ENCODE peak calls at places on chromosomes 7 and 10, in four cellular contexts. One of them, this sample, is unnamed.

GRCh38 chr7:86657948-86658347 is 14.2 kb downstream of the GRM3 start:
- DNase-seq in CD8-positive, alpha-beta T cell: no peak
- DNase-seq in natural killer cell: no peak
- DNase-seq in endodermal cell: no peak
- DNase-seq in this sample: no peak

GRCh38 chr7:44801890-44802289 is 5.4 kb downstream of the PPIA start:
- DNase-seq in CD8-positive, alpha-beta T cell: no peak
- DNase-seq in natural killer cell: no peak
- DNase-seq in endodermal cell: no peak
- DNase-seq in this sample: no peak

GRCh38 chr7:30028749-30029635 is 780 bp downstream of the PLEKHA8 start:
- DNase-seq in CD8-positive, alpha-beta T cell: peak; percentile 23
- DNase-seq in natural killer cell: no peak
- DNase-seq in endodermal cell: peak; percentile 80
- DNase-seq in this sample: no peak

GRCh38 chr7:148142660-148143248 is 447.8 kb upstream of the C7orf33 start:
- DNase-seq in CD8-positive, alpha-beta T cell: no peak
- DNase-seq in natural killer cell: no peak
- DNase-seq in endodermal cell: peak; percentile 74
- DNase-seq in this sample: no peak

GRCh38 chr10:111725035-111725434 is 458.5 kb downstream of the GPAM start:
- DNase-seq in CD8-positive, alpha-beta T cell: no peak
- DNase-seq in natural killer cell: no peak
- DNase-seq in endodermal cell: no peak
- DNase-seq in this sample: no peak

GRCh38 chr7:27840314-27840713 is 100.4 kb downstream of the TAX1BP1 start:
- DNase-seq in CD8-positive, alpha-beta T cell: peak; percentile 19
- DNase-seq in natural killer cell: no peak
- DNase-seq in endodermal cell: no peak
- DNase-seq in this sample: no peak

GRCh38 chr7:29945259-29945809 is 44.3 kb downstream of the SCRN1 start:
- DNase-seq in CD8-positive, alpha-beta T cell: no peak
- DNase-seq in natural killer cell: no peak
- DNase-seq in endodermal cell: no peak
- DNase-seq in this sample: no peak

GRCh38 chr10:101062231-101063161 is 707 bp downstream of the KAZALD1 start:
- DNase-seq in CD8-positive, alpha-beta T cell: peak; percentile 56
- DNase-seq in natural killer cell: peak; percentile 56
- DNase-seq in endodermal cell: peak; percentile 93
- DNase-seq in this sample: no peak

GRCh38 chr10:98956576-98957260 is 278.9 kb downstream of the HPSE2 start:
- DNase-seq in CD8-positive, alpha-beta T cell: no peak
- DNase-seq in natural killer cell: no peak
- DNase-seq in endodermal cell: no peak
- DNase-seq in this sample: no peak

GRCh38 chr10:14325325-14325955 is 5.3 kb downstream of the FRMD4A start:
- DNase-seq in CD8-positive, alpha-beta T cell: peak; percentile 30
- DNase-seq in natural killer cell: no peak
- DNase-seq in endodermal cell: peak; percentile 90
- DNase-seq in this sample: no peak

GRCh38 chr10:63668081-63668480 is 146.9 kb downstream of the REEP3 start:
- DNase-seq in CD8-positive, alpha-beta T cell: no peak
- DNase-seq in natural killer cell: no peak
- DNase-seq in endodermal cell: no peak
- DNase-seq in this sample: no peak

GRCh38 chr10:27742195-27742925 is 3.3 kb downstream of the MKX start:
- DNase-seq in CD8-positive, alpha-beta T cell: peak; percentile 78
- DNase-seq in natural killer cell: peak; percentile 59
- DNase-seq in endodermal cell: peak; percentile 92
- DNase-seq in this sample: no peak

GRCh38 chr7:131338173-131338572 is 10.5 kb downstream of the MKLN1 start:
- DNase-seq in CD8-positive, alpha-beta T cell: no peak
- DNase-seq in natural killer cell: no peak
- DNase-seq in endodermal cell: no peak
- DNase-seq in this sample: no peak

GRCh38 chr10:3807221-3807927 is 22.4 kb upstream of the KLF6 start:
- DNase-seq in CD8-positive, alpha-beta T cell: no peak
- DNase-seq in natural killer cell: no peak
- DNase-seq in endodermal cell: no peak
- DNase-seq in this sample: no peak

GRCh38 chr10:16976803-16977202 is 152.8 kb downstream of the CUBN start:
- DNase-seq in CD8-positive, alpha-beta T cell: no peak
- DNase-seq in natural killer cell: no peak
- DNase-seq in endodermal cell: no peak
- DNase-seq in this sample: no peak

DNA sequence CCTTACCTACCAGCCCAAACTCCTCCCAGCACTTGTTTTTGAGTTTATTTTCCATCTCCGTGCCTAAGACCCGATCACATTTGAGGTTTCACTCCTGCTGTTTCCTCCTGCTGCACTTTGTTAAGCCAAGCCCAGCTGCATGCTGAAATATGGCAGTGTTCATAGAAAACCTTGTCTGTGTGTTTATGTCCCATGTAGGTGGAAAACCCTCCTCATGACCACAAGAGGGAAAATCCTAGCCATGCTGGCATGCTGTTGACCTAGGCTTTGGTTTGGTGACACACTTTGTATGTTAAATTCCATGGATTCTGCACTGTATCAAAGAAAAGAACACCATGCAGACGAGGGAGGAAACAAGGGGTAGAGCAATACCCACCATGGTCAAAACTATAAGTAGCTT is 154.4 kb downstream of the CUBN start:
- DNase-seq in CD8-positive, alpha-beta T cell: no peak
- DNase-seq in natural killer cell: no peak
- DNase-seq in endodermal cell: no peak
- DNase-seq in this sample: no peak
- TF ChIP-seq CTCF in CD8-positive, alpha-beta T cell: no peak
- TF ChIP-seq CTCF in natural killer cell: no peak
- TF ChIP-seq CTCF in endodermal cell: peak; percentile 18
- TF ChIP-seq CTCF in this sample: no peak

GRCh38 chr10:116740971-116741370 is 1.4 kb downstream of the HSPA12A start:
- DNase-seq in CD8-positive, alpha-beta T cell: no peak
- DNase-seq in natural killer cell: no peak
- DNase-seq in endodermal cell: no peak
- DNase-seq in this sample: no peak

GRCh38 chr10:116733566-116733965 is 8.8 kb downstream of the HSPA12A start:
- DNase-seq in CD8-positive, alpha-beta T cell: no peak
- DNase-seq in natural killer cell: no peak
- DNase-seq in endodermal cell: no peak
- DNase-seq in this sample: no peak

GRCh38 chr10:116741391-116742351 is 695 bp downstream of the HSPA12A start:
- DNase-seq in CD8-positive, alpha-beta T cell: no peak
- DNase-seq in natural killer cell: no peak
- DNase-seq in endodermal cell: peak; percentile 74
- DNase-seq in this sample: no peak

GRCh38 chr10:116738359-116738738 is 4.0 kb downstream of the HSPA12A start:
- DNase-seq in CD8-positive, alpha-beta T cell: no peak
- DNase-seq in natural killer cell: no peak
- DNase-seq in endodermal cell: no peak
- DNase-seq in this sample: no peak

GRCh38 chr10:116737582-116738358 is 4.6 kb downstream of the HSPA12A start:
- DNase-seq in CD8-positive, alpha-beta T cell: no peak
- DNase-seq in natural killer cell: no peak
- DNase-seq in endodermal cell: peak; percentile 80
- DNase-seq in this sample: no peak
- TF ChIP-seq CTCF in CD8-positive, alpha-beta T cell: no peak
- TF ChIP-seq CTCF in natural killer cell: no peak
- TF ChIP-seq CTCF in endodermal cell: peak; percentile 76
- TF ChIP-seq CTCF in this sample: no peak

GRCh38 chr7:48872548-48872947 is 51.8 kb upstream of the CDC14C start:
- DNase-seq in CD8-positive, alpha-beta T cell: no peak
- DNase-seq in natural killer cell: no peak
- DNase-seq in endodermal cell: no peak
- DNase-seq in this sample: no peak

GRCh38 chr7:48875300-48875916 is 48.9 kb upstream of the CDC14C start:
- DNase-seq in CD8-positive, alpha-beta T cell: no peak
- DNase-seq in natural killer cell: no peak
- DNase-seq in endodermal cell: peak; percentile 83
- DNase-seq in this sample: no peak

DNA sequence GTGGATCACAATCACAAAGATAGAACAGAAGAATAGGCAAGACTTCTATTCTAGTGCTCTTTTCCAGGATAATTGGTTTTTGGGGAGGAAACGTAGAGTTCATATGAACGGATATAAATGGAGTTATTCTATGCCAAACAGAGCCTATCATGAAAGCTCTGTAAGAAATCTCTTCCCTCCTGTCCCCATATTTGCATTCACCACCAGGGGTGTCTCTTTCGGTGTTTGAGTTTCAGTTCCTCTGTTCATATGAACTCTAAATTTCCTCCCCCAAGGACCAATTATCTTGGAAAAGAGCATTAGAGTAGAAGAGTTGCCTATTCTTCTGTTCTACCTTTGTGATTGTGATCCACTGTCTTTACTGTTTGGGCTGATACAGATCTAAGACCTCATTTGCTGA is 48.3 kb upstream of the CDC14C start:
- DNase-seq in CD8-positive, alpha-beta T cell: no peak
- DNase-seq in natural killer cell: no peak
- DNase-seq in endodermal cell: no peak
- DNase-seq in this sample: no peak
- TF ChIP-seq CTCF in CD8-positive, alpha-beta T cell: no peak
- TF ChIP-seq CTCF in natural killer cell: no peak
- TF ChIP-seq CTCF in endodermal cell: peak; percentile 53
- TF ChIP-seq CTCF in this sample: no peak

DNA sequence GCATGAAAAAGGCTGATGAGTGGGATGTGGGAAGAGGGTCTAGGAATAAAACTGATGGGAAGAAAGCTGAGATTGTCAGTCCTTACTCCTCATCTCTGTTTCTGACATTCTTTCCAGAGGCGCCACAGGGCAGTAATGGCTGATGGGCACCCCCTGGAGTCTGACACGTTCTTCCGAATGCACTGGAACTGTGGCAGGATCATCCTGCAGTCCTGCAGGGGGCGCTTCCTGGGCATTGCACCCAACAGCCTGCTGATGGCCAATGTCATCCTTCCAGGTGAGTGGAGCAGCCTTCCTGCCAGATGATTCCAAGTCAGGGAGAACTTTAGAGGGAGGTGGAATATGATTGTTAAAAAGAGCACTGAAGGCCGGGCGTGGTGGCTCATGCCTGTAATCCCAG is 4.8 kb downstream of the FSCN3 start:
- DNase-seq in CD8-positive, alpha-beta T cell: no peak
- DNase-seq in natural killer cell: no peak
- DNase-seq in endodermal cell: peak; percentile 93
- DNase-seq in this sample: no peak
- TF ChIP-seq CTCF in CD8-positive, alpha-beta T cell: no peak
- TF ChIP-seq CTCF in natural killer cell: no peak
- TF ChIP-seq CTCF in endodermal cell: peak; percentile 95
- TF ChIP-seq CTCF in this sample: peak; percentile 47

GRCh38 chr7:144027070-144027469 is 21.7 kb upstream of the OR2A5 start:
- DNase-seq in CD8-positive, alpha-beta T cell: no peak
- DNase-seq in natural killer cell: no peak
- DNase-seq in endodermal cell: no peak
- DNase-seq in this sample: no peak
- TF ChIP-seq CTCF in CD8-positive, alpha-beta T cell: no peak
- TF ChIP-seq CTCF in natural killer cell: no peak
- TF ChIP-seq CTCF in endodermal cell: peak; percentile 66
- TF ChIP-seq CTCF in this sample: peak; percentile 40

GRCh38 chr10:73264423-73264822 is 12.0 kb upstream of the MRPS16 start:
- DNase-seq in CD8-positive, alpha-beta T cell: no peak
- DNase-seq in natural killer cell: no peak
- DNase-seq in endodermal cell: no peak
- DNase-seq in this sample: no peak

GRCh38 chr10:73262105-73262730 is 9.8 kb upstream of the MRPS16 start:
- DNase-seq in CD8-positive, alpha-beta T cell: no peak
- DNase-seq in natural killer cell: no peak
- DNase-seq in endodermal cell: no peak
- DNase-seq in this sample: no peak

GRCh38 chr10:73262880-73263279 is 10.4 kb upstream of the MRPS16 start:
- DNase-seq in CD8-positive, alpha-beta T cell: no peak
- DNase-seq in natural killer cell: no peak
- DNase-seq in endodermal cell: no peak
- DNase-seq in this sample: no peak

GRCh38 chr10:73261362-73261995 is 9.0 kb upstream of the MRPS16 start:
- DNase-seq in CD8-positive, alpha-beta T cell: no peak
- DNase-seq in natural killer cell: no peak
- DNase-seq in endodermal cell: no peak
- DNase-seq in this sample: no peak

GRCh38 chr10:73263948-73264347 is 11.5 kb upstream of the MRPS16 start:
- DNase-seq in CD8-positive, alpha-beta T cell: no peak
- DNase-seq in natural killer cell: no peak
- DNase-seq in endodermal cell: no peak
- DNase-seq in this sample: no peak
- TF ChIP-seq CTCF in CD8-positive, alpha-beta T cell: peak; percentile 44
- TF ChIP-seq CTCF in natural killer cell: peak; percentile 34
- TF ChIP-seq CTCF in endodermal cell: peak; percentile 75
- TF ChIP-seq CTCF in this sample: peak; percentile 45

DNA sequence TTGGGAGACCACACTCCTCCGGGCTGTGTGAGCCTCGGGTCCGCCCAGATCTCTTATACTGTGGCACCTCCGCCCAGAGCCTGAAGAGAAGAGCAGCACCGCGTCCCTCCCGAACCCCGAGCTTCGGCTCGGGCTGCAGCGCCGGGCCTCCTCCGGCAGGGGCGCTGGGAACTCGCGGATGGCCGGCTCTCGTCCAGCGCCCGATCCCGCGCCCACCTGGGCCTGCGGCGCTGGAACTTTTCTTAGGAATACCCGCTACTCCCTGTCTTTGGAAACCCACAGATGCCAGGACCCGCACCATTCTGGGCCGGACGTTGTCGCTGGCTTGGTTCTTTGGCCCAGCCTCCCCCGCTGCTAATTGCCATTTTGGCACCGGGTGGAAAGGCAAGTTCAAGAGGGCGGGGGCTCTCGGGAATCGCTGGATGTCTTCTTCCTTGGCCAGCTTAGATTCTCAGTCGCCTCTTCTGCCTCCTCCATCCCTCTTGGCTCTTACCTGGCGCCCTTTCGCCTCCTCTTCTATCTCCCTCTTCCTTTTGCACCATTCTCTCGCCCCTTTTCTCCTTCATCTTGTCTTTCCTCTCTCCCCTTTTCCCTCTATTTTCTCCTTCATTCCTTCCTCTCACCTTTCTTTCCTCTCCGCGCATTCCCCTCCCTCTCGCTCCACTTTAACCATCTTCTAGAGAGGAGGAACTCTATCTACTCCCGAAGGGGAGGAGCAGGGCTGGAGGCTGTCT is 2.1 kb upstream of the SORCS3 start:
- DNase-seq in CD8-positive, alpha-beta T cell: no peak
- DNase-seq in natural killer cell: no peak
- DNase-seq in endodermal cell: peak; percentile 91
- DNase-seq in this sample: no peak
- TF ChIP-seq CTCF in CD8-positive, alpha-beta T cell: no peak
- TF ChIP-seq CTCF in natural killer cell: no peak
- TF ChIP-seq CTCF in endodermal cell: peak; percentile 90
- TF ChIP-seq CTCF in this sample: peak; percentile 38

DNA sequence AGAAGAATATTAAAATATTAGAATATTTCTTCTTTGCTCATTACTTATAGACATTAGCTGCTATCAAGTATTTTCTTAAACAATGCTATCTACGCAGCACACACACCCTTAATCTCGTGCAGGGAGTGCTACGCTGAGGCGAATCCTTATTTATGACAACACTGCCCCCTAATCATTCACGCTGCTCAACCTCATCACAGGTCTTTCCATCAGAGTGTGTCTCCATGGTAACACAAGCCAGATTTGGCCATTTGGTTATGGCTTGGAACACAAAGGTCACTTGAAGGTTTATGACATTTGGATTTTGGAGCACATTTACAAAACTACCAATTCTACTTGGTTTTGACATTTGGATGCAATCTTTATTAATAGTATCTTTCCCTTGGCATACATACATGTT is 45.4 kb upstream of the MYO3A start:
- DNase-seq in CD8-positive, alpha-beta T cell: no peak
- DNase-seq in natural killer cell: no peak
- DNase-seq in endodermal cell: no peak
- DNase-seq in this sample: no peak
- TF ChIP-seq CTCF in CD8-positive, alpha-beta T cell: no peak
- TF ChIP-seq CTCF in natural killer cell: no peak
- TF ChIP-seq CTCF in endodermal cell: peak; percentile 15
- TF ChIP-seq CTCF in this sample: no peak

GRCh38 chr7:42138691-42139090 is 98.3 kb downstream of the GLI3 start:
- DNase-seq in CD8-positive, alpha-beta T cell: no peak
- DNase-seq in natural killer cell: no peak
- DNase-seq in endodermal cell: peak; percentile 58
- DNase-seq in this sample: no peak
- TF ChIP-seq CTCF in CD8-positive, alpha-beta T cell: no peak
- TF ChIP-seq CTCF in natural killer cell: no peak
- TF ChIP-seq CTCF in endodermal cell: peak; percentile 47
- TF ChIP-seq CTCF in this sample: no peak